ENCODE peak calls at places on chromosomes 16 and 17, in six cellular contexts. K is stimulated activated CD8-positive, alpha-beta memory T cell treated with anti-CD3 and anti-CD28 coated beads, Interleukin-4, amount 100 ng/mL, for 24 hours; Y is brain pericyte; Z is HuH-7; P is NCI-H345; M is NCI-H1092 treated with DMSO at 0.1 percent for 48 hours. G is an unnamed sample.

GRCh38 chr16:81238296-81239011 is at the start of gene BCO1:
- DNase-seq in M (peak), P (peak), K (no peak), Y (peak), Z (no peak), G (peak)

GRCh38 chr17:17042851-17043667 is 802 bp downstream of the MPRIP start:
- DNase-seq in M (no peak), P (no peak), Z (no peak), Y (no peak), K (no peak), G (peak)

GRCh38 chr17:42354956-42355843 is 33.0 kb downstream of the STAT3 start:
- DNase-seq in K (no peak), Z (no peak), M (no peak), Y (no peak), P (no peak), G (no peak)

GRCh38 chr17:41480581-41480980 is 370 bp downstream of the KRT35 start:
- DNase-seq in P (no peak), M (no peak), Y (no peak), K (no peak), Z (no peak), G (no peak)

GRCh38 chr16:64121473-64121872 is 1000.4 kb downstream of the CDH11 start:
- DNase-seq in K (no peak), Y (no peak), M (no peak), P (no peak), Z (no peak), G (peak)

GRCh38 chr17:1050996-1051925 is 54.3 kb downstream of the TIMM22 start:
- DNase-seq in Z (no peak), K (no peak), P (no peak), Y (no peak), M (no peak), G (no peak)

GRCh38 chr17:1047177-1047885 is 50.4 kb downstream of the TIMM22 start:
- DNase-seq in Z (no peak), P (no peak), K (no peak), Y (no peak), M (no peak), G (no peak)

GRCh38 chr17:8887834-8888703 is 20.6 kb upstream of the PIK3R6 start:
- DNase-seq in Y (no peak), Z (peak), P (no peak), M (no peak), K (no peak), G (peak)

GRCh38 chr16:27241658-27242057 is 26.9 kb downstream of the NSMCE1 start:
- DNase-seq in P (no peak), M (no peak), Z (no peak), Y (no peak), K (no peak), G (no peak)

GRCh38 chr16:72468582-72468981 is 296.6 kb upstream of the PMFBP1 start:
- DNase-seq in M (no peak), Y (no peak), Z (no peak), K (no peak), P (no peak), G (no peak)

GRCh38 chr16:50121721-50122445 is 31.2 kb upstream of the TENT4B start:
- DNase-seq in Z (no peak), Y (no peak), K (no peak), M (peak), P (peak), G (no peak)

GRCh38 chr17:35918665-35919064 is 11.9 kb downstream of the RDM1 start:
- DNase-seq in M (no peak), Z (no peak), P (no peak), Y (no peak), K (no peak), G (no peak)

GRCh38 chr16:2157480-2158261 is 2.1 kb downstream of the TRAF7 start:
- DNase-seq in Y (no peak), M (no peak), K (no peak), P (no peak), Z (peak), G (no peak)

GRCh38 chr17:51228177-51228576 is 31.7 kb downstream of the MBTD1 start:
- DNase-seq in Z (no peak), Y (no peak), M (no peak), P (no peak), K (no peak), G (no peak)

GRCh38 chr16:75491876-75492275 is 3.4 kb downstream of the CHST6 start:
- DNase-seq in K (no peak), M (peak), Y (no peak), P (peak), Z (no peak), G (peak)

GRCh38 chr16:60166-60565 is 6.5 kb downstream of the SNRNP25 start:
- DNase-seq in P (no peak), K (no peak), Y (no peak), M (no peak), Z (no peak), G (no peak)

GRCh38 chr17:19342611-19343255 is 19.8 kb downstream of the B9D1 start:
- DNase-seq in M (no peak), Y (no peak), Z (no peak), K (no peak), P (no peak), G (no peak)

GRCh38 chr17:48241131-48241591 is 133.6 kb downstream of the SNX11 start:
- DNase-seq in P (no peak), M (peak), Z (no peak), K (no peak), Y (peak), G (peak)

GRCh38 chr17:82229686-82230626 is 1.1 kb downstream of the SLC16A3 start:
- DNase-seq in K (no peak), P (no peak), Y (no peak), M (no peak), Z (no peak), G (no peak)

GRCh38 chr16:13186813-13187212 is 285.4 kb downstream of the SHISA9 start:
- DNase-seq in P (no peak), M (no peak), K (no peak), Z (peak), Y (no peak), G (no peak)